ENCODE peak calls at places on chromosome 20, in ten cellular contexts. K is Caco-2; U is CD8-positive, alpha-beta T cell; S is SJSA1; T is naive thymus-derived CD4-positive, alpha-beta T cell; N is uterus; O is adrenal gland; A is stomach; C is heart right ventricle; W is transverse colon. V is an unnamed sample.

GRCh38 chr20:42553374-42553773 is 636.3 kb downstream of the PTPRT start:
- DNase-seq in K (no peak), U (no peak), S (no peak), T (no peak), N (no peak), O (no peak), A (no peak), C (no peak), W (no peak), V (no peak)

GRCh38 chr20:5529331-5530142 is 212.8 kb upstream of the PROKR2 start:
- DNase-seq in K (peak; percentile 89), U (peak; percentile 73), S (peak; percentile 68), T (peak; percentile 76), N (peak; percentile 63), O (peak; percentile 86), A (peak; percentile 89), C (peak; percentile 83), W (peak; percentile 92), V (peak; percentile 71)

GRCh38 chr20:21100590-21101452 is 5.3 kb downstream of the LINC00237 start:
- DNase-seq in K (no peak), U (no peak), S (no peak), T (no peak), N (no peak), O (no peak), A (no peak), C (no peak), W (no peak), V (no peak)

GRCh38 chr20:17960927-17961599 is 7.5 kb downstream of the SNX5 start:
- DNase-seq in K (no peak), U (no peak), S (no peak), T (no peak), N (peak; percentile 72), O (no peak), A (no peak), C (peak; percentile 45), W (peak; percentile 33), V (no peak)

GRCh38 chr20:10217517-10218410 is 866 bp upstream of the SNAP25 start:
- DNase-seq in K (no peak), U (no peak), S (peak; percentile 72), T (no peak), N (peak; percentile 78), O (peak; percentile 55), A (no peak), C (no peak), W (peak; percentile 13), V (peak; percentile 50)

GRCh38 chr20:25246182-25246943 is 1.5 kb upstream of the PYGB start:
- DNase-seq in K (no peak), U (no peak), S (no peak), T (no peak), N (no peak), O (no peak), A (no peak), C (no peak), W (peak; percentile 54), V (no peak)

GRCh38 chr20:50594591-50595432 is 84.6 kb downstream of the PTPN1 start:
- DNase-seq in K (no peak), U (no peak), S (no peak), T (no peak), N (no peak), O (no peak), A (no peak), C (no peak), W (no peak), V (no peak)

GRCh38 chr20:35625584-35626385 is 10.2 kb downstream of the SPAG4 start:
- DNase-seq in K (no peak), U (no peak), S (no peak), T (no peak), N (no peak), O (peak; percentile 13), A (no peak), C (no peak), W (no peak), V (no peak)

GRCh38 chr20:13777171-13777601 is 7.5 kb downstream of the ESF1 start:
- DNase-seq in K (no peak), U (no peak), S (no peak), T (no peak), N (no peak), O (no peak), A (no peak), C (no peak), W (no peak), V (peak; percentile 27)

GRCh38 chr20:53643031-53643832 is 49.6 kb upstream of the ZNF217 start:
- DNase-seq in K (peak; percentile 54), U (peak; percentile 55), S (peak; percentile 61), T (peak; percentile 81), N (no peak), O (peak; percentile 58), A (peak; percentile 52), C (no peak), W (peak; percentile 74), V (peak; percentile 82)

GRCh38 chr20:10565191-10565921 is 108.4 kb downstream of the JAG1 start:
- DNase-seq in K (no peak), U (no peak), S (no peak), T (no peak), N (no peak), O (no peak), A (no peak), C (no peak), W (no peak), V (peak; percentile 59)

GRCh38 chr20:25699914-25700313 is 3.3 kb upstream of the ZNF337 start:
- DNase-seq in K (no peak), U (no peak), S (no peak), T (no peak), N (no peak), O (no peak), A (no peak), C (no peak), W (no peak), V (no peak)

GRCh38 chr20:44711237-44711636 is 3.9 kb upstream of the CCN5 start:
- DNase-seq in K (no peak), U (no peak), S (no peak), T (no peak), N (no peak), O (no peak), A (no peak), C (peak; percentile 62), W (no peak), V (no peak)

GRCh38 chr20:44054849-44055248 is 132.1 kb downstream of the JPH2 start:
- DNase-seq in K (no peak), U (no peak), S (no peak), T (no peak), N (no peak), O (no peak), A (peak; percentile 8), C (no peak), W (no peak), V (no peak)

GRCh38 chr20:2132461-2132901 is 30.9 kb downstream of the STK35 start:
- DNase-seq in K (no peak), U (no peak), S (no peak), T (no peak), N (no peak), O (no peak), A (no peak), C (no peak), W (no peak), V (peak; percentile 57)

GRCh38 chr20:31425797-31426196 is 14.6 kb upstream of the DEFB123 start:
- DNase-seq in K (no peak), U (no peak), S (no peak), T (no peak), N (no peak), O (no peak), A (no peak), C (no peak), W (no peak), V (no peak)
- H3K9me3 ChIP-seq in K (no peaks in the 10 kb centered on the region), U (no peaks in the 10 kb centered on the region), S (no peaks in the 10 kb centered on the region), T (no peaks in the 10 kb centered on the region), N (no peaks in the 10 kb centered on the region), O (no peaks in the 10 kb centered on the region), A (no peaks in the 10 kb centered on the region), C (no peaks in the 10 kb centered on the region), W (no peaks in the 10 kb centered on the region), V (no peaks in the 10 kb centered on the region)

DNA sequence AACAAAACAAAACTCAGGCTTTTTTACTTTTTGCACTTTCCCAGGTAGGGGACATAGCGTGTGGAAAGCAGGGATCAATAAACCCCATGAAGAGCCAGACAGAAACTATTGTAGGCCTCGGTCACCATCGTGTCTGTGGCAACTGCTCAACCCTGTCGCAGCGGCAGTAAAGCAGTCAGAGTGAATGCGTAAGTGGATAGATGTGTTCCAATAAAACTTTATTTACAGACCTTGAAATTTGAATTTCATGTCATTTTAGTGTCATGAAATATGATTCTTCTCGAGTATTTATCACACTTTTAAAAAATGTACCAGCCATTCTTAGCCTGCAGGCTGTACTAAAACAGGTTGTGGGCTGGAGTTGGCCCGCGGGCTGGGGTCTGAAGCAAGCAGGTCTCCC is 14.5 kb downstream of the BMP7 start:
- DNase-seq in K (no peak), U (no peak), S (no peak), T (no peak), N (no peak), O (no peak), A (no peak), C (no peak), W (no peak), V (no peak)
- H3K27me3 ChIP-seq in K (no peaks in the 10 kb centered on the region), U (no peaks in the 10 kb centered on the region), S (peaks cover 4% of the 10 kb centered on the region), T (no peaks in the 10 kb centered on the region), N (no peaks in the 10 kb centered on the region), O (peaks cover 12% of the 10 kb centered on the region), A (no peaks in the 10 kb centered on the region), C (peaks cover 38% of the 10 kb centered on the region), W (peaks cover 11% of the 10 kb centered on the region), V (no peaks in the 10 kb centered on the region)

DNA sequence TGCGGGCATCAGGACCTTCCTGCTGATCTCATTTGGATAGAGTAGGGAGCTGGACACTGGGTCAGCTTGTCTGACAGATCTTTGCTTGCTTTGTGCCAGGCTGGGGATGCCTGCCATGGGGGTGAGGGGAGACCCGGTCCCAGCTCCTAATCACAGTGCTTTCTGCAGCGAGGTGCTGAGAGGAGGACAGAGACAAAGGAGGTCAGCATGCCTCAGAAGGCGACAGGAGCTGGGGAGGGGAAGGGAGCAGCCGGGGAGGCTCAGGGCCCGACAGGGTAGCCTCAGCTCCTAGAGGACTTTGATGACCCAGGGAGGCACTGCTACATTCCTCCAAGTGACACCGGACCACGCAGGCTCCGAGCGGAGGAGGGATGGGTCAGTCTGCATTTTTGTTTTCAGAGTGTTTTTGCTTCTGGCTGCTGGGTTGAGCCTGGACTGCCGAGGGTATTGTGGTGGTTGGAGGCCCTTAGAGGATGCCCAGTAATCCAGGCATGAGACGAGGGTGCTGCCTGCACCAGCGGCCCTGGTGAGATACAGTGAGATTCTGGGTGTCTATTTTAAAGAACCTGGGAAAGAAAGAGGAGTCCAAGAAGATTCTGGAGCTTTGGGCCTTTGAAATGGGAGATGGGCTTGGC is 7.8 kb downstream of the RBM38 start:
- DNase-seq in K (no peak), U (no peak), S (no peak), T (no peak), N (no peak), O (no peak), A (no peak), C (no peak), W (no peak), V (no peak)
- H3K4me1 ChIP-seq in K (no peaks in the 10 kb centered on the region), U (peaks cover 96% of the 10 kb centered on the region), S (peaks cover 29% of the 10 kb centered on the region), T (peaks cover 84% of the 10 kb centered on the region), N (no peaks in the 10 kb centered on the region), O (peaks cover 48% of the 10 kb centered on the region), A (peaks cover 82% of the 10 kb centered on the region), C (peaks cover 26% of the 10 kb centered on the region), W (peaks cover 30% of the 10 kb centered on the region), V (peaks cover 35% of the 10 kb centered on the region)

DNA sequence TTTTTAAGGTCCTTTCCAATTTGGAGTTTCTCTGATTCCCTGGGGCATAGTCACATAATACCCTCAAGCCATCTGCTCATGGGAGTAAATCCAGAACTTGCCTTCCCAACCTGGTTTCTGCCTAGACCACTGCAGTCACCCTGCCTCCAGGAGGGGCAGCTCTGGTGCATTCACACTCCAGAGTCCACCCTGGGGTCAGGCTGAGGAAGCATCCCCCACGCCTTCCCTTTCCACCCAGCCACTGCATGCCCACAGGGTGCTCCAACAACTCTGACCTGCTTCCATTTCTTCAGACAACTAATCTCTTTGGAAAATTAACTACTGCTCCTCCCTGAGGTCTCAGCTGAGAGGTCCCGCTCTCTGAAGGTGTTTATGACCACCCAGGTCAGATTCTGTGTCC is 211.4 kb upstream of the RIN2 start:
- DNase-seq in K (no peak), U (no peak), S (no peak), T (no peak), N (no peak), O (no peak), A (no peak), C (no peak), W (no peak), V (no peak)
- H3K9me3 ChIP-seq in K (no peaks in the 10 kb centered on the region), U (no peaks in the 10 kb centered on the region), S (no peaks in the 10 kb centered on the region), T (no peaks in the 10 kb centered on the region), N (no peaks in the 10 kb centered on the region), O (no peaks in the 10 kb centered on the region), A (no peaks in the 10 kb centered on the region), C (no peaks in the 10 kb centered on the region), W (no peaks in the 10 kb centered on the region), V (no peaks in the 10 kb centered on the region)